ENCODE peak calls at places on chromosomes 4 and X, in seven cellular contexts. Z is mucosa of descending colon, A is K562, I is heart right ventricle, K is astrocyte of the spinal cord, Q is uterus, S is BE2C. X is an unnamed sample.

GRCh38 chrX:37746268-37746931 is 33.5 kb upstream of the CYBB start:
- DNase-seq in S (no peak), I (no peak), K (peak), Z (no peak), A (no peak), Q (no peak), X (no peak)

GRCh38 chr4:142663828-142664227 is 182.3 kb downstream of the INPP4B start:
- DNase-seq in Q (no peak), S (no peak), Z (no peak), K (no peak), I (no peak), A (no peak), X (no peak)

GRCh38 chr4:141406237-141406636 is 185.5 kb downstream of the ZNF330 start:
- DNase-seq in K (no peak), A (no peak), I (no peak), S (no peak), Z (no peak), Q (no peak), X (no peak)

GRCh38 chr4:56937262-56937661 is 29.6 kb downstream of the REST start:
- DNase-seq in I (no peak), Z (no peak), Q (no peak), S (no peak), A (no peak), K (peak), X (no peak)

GRCh38 chrX:37942170-37942569 is 64.2 kb upstream of the SYTL5 start:
- DNase-seq in Q (no peak), S (no peak), A (peak), I (no peak), K (no peak), Z (no peak), X (no peak)

GRCh38 chr4:44727471-44727870 is 1.1 kb upstream of the GNPDA2 start:
- DNase-seq in S (no peak), K (no peak), Q (no peak), I (no peak), Z (no peak), A (no peak), X (no peak)

GRCh38 chrX:68868316-68868715 is 39.5 kb downstream of the EFNB1 start:
- DNase-seq in S (no peak), I (no peak), Q (no peak), Z (no peak), A (no peak), K (peak), X (no peak)

GRCh38 chrX:44352739-44353138 is 9.3 kb upstream of the EFHC2 start:
- DNase-seq in A (no peak), K (no peak), Q (no peak), I (no peak), Z (no peak), S (no peak), X (no peak)

GRCh38 chrX:45847966-45848365 is 647.3 kb upstream of the DIPK2B start:
- DNase-seq in S (no peak), K (no peak), Q (no peak), A (no peak), Z (no peak), I (no peak), X (no peak)

GRCh38 chr4:185134176-185134869 is 8.7 kb upstream of the SLC25A4 start:
- DNase-seq in I (no peak), A (peak), K (peak), S (peak), Z (no peak), Q (no peak), X (no peak)

GRCh38 chr4:150546286-150546685 is 35.7 kb upstream of the MAB21L2 start:
- DNase-seq in K (no peak), S (no peak), I (no peak), Z (no peak), A (no peak), Q (no peak), X (no peak)

GRCh38 chrX:97306771-97307470 is 423.2 kb downstream of the RPA4 start:
- DNase-seq in Q (no peak), A (no peak), I (no peak), S (no peak), K (no peak), Z (no peak), X (no peak)

GRCh38 chrX:112356031-112356430 is 273.5 kb upstream of the TRPC5 start:
- DNase-seq in A (no peak), I (no peak), Q (no peak), K (no peak), Z (no peak), S (no peak), X (no peak)

GRCh38 chr4:48439988-48440387 is 43.2 kb upstream of the SLC10A4 start:
- DNase-seq in Z (no peak), Q (no peak), S (no peak), K (no peak), A (no peak), I (no peak), X (no peak)

GRCh38 chr4:185421366-185422124 is 4.2 kb downstream of the UFSP2 start:
- DNase-seq in I (no peak), Z (no peak), K (peak), A (no peak), Q (no peak), S (no peak), X (no peak)

GRCh38 chr4:3294401-3295241 is 1.8 kb downstream of the RGS12 start:
- DNase-seq in I (no peak), Z (peak), S (no peak), K (no peak), A (no peak), Q (no peak), X (no peak)

GRCh38 chr4:886244-886643 is 45.9 kb downstream of the GAK start:
- DNase-seq in A (no peak), Z (no peak), I (peak), K (no peak), Q (no peak), S (no peak), X (no peak)

GRCh38 chr4:137707626-137708025 is 175.3 kb upstream of the PCDH18 start:
- DNase-seq in S (no peak), Z (no peak), Q (no peak), A (no peak), I (no peak), K (peak), X (no peak)

GRCh38 chr4:163164591-163164990 is 2.1 kb downstream of the NAF1 start:
- DNase-seq in I (no peak), K (no peak), Z (no peak), A (no peak), S (no peak), Q (no peak), X (no peak)

GRCh38 chrX:153049093-153049492 is 7.2 kb upstream of the PNMA3 start:
- DNase-seq in Q (no peak), Z (no peak), A (no peak), S (no peak), K (no peak), I (no peak), X (no peak)

GRCh38 chrX:71992711-71993110 is 82.1 kb downstream of the NHSL2 start:
- DNase-seq in S (no peak), K (no peak), Z (no peak), Q (no peak), A (no peak), I (no peak), X (no peak)

GRCh38 chr4:37243722-37244582 is 591 bp upstream of the NWD2 start:
- DNase-seq in Q (no peak), K (peak), A (no peak), I (no peak), Z (peak), S (no peak), X (no peak)

GRCh38 chr4:176377705-176378302 is 58.0 kb downstream of the SPCS3 start:
- DNase-seq in Z (no peak), K (peak), I (no peak), A (no peak), Q (no peak), S (no peak), X (no peak)

GRCh38 chr4:143286733-143287570 is 49.7 kb upstream of the GAB1 start:
- DNase-seq in K (peak), A (no peak), Z (no peak), S (no peak), Q (no peak), I (peak), X (no peak)

GRCh38 chr4:1660948-1661677 is 23.0 kb downstream of the FAM53A start:
- DNase-seq in S (no peak), A (no peak), Z (no peak), K (no peak), Q (no peak), I (no peak), X (no peak)

GRCh38 chr4:5928241-5928640 is 35.4 kb upstream of the CRMP1 start:
- DNase-seq in Z (no peak), A (no peak), K (no peak), I (no peak), S (no peak), Q (no peak), X (no peak)

GRCh38 chrX:57286507-57287251 is at the start of gene FAAH2:
- DNase-seq in Z (peak), I (no peak), A (peak), K (no peak), Q (no peak), S (no peak), X (peak)

GRCh38 chrX:153643431-153644351 is 3.3 kb upstream of the DUSP9 start:
- DNase-seq in S (peak), A (peak), K (no peak), I (no peak), Z (no peak), Q (peak), X (no peak)

GRCh38 chrX:53317365-53318069 is 36.1 kb upstream of the IQSEC2 start:
- DNase-seq in Q (peak), Z (peak), A (peak), I (peak), K (peak), S (peak), X (peak)
- H3K4me3 ChIP-seq in Q (no peak), Z (no peak), A (no peak), I (no peak), K (no peak), S (no peak), X (no peak)

GRCh38 chrX:137164329-137164728 is 130.5 kb upstream of the GPR101 start:
- DNase-seq in I (no peak), Q (no peak), S (no peak), Z (no peak), A (no peak), K (no peak), X (no peak)

GRCh38 chrX:137171626-137172025 is 137.8 kb upstream of the GPR101 start:
- DNase-seq in A (no peak), K (no peak), S (no peak), I (no peak), Q (no peak), Z (no peak), X (no peak)

DNA sequence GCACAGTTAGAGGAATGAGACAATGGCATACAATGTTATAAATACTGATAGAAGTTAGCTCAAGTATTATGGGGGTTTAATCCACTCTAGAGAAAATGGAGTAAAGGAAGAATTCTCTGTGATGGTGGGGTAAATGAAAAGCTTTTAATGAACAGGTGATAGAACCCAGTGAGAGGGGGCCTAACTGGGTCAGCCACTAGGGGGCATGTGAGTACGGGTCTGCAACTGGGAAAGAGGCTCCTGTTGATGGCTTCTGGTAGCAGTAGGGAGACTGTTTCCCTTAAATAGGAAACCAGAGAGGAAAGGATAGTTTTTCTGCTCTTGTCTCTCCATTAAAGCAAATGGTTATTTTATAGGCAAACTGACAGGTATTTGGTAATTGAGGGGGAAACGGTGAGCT is 132.8 kb upstream of the GPR101 start:
- DNase-seq in K (no peak), A (peak), Z (no peak), I (no peak), Q (no peak), S (peak), X (peak)
- TF ChIP-seq CTCF in K (no peak), A (peak), Z (no peak), I (no peak), Q (no peak), S (peak), X (peak)

DNA sequence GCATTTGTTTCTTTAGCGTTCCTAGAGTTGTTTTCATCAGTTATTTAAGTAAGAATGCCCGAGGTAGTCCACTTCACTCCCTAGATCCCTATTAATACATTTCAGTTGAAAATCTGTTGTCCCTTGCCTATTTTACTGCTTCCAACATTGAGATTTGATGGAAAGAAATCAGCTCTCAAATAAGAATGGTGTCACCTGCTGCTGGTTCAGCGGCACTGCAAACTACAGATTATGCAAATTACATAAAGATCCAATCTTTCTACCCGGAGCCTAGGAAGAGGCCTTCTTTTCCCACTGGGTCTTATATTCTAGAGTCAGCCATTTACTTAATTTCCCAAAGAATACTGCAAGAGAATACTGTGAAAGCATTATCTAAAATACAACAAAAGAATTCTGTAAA is 597.6 kb upstream of the MAGEB2 start:
- DNase-seq in S (no peak), Q (no peak), A (no peak), Z (no peak), K (no peak), I (no peak), X (no peak)
- H3K4me3 ChIP-seq in S (no peak), Q (no peak), A (no peak), Z (no peak), K (no peak), I (no peak), X (no peak)

DNA sequence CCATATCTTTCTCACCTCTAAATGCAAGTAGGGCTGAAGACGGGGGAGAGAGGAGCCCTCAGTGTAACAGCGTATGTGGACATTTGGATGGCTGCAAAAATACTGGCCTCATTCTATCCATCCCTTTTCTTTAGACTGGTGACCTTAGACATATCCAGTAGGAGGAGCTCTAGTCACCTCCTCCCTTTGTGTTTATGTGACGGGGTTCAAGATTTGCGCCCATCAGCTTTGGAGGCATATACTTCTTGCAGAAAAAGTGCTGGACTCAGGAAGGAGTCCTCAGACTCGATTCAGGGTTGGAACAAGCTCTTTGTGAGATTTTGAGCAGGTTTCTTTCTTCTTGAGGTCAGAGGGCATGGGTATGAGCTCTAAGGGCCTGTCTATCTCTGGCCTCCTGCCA is 86.2 kb downstream of the MAMLD1 start:
- DNase-seq in S (no peak), Z (no peak), K (no peak), Q (no peak), I (no peak), A (peak), X (no peak)
- TF ChIP-seq CTCF in S (no peak), Z (no peak), K (no peak), Q (no peak), I (no peak), A (peak), X (no peak)

DNA sequence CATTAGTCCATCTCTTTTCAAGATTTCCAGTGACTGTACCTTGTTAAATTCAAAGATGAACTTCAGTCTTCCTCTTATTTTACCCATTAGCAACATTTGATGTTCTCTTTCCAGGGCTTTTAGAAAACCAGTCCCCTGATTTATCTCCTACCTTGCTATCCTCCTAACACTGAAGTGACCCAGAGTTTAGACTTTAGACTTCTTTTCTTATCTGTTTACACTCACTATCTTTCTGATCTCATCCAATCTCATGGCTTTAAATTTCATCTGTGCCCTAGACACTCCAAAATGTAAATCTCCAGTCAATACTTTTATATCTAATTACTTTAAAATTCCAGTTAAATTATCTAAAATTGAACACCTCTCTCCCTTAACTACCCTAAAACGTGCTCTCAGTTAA is 13.5 kb upstream of the CXXC4 start:
- DNase-seq in I (no peak), Z (no peak), Q (no peak), K (no peak), S (no peak), A (no peak), X (no peak)
- H3K4me3 ChIP-seq in I (no peak), Z (no peak), Q (no peak), K (no peak), S (no peak), A (no peak), X (no peak)

GRCh38 chrX:127037179-127037578 is 217.7 kb downstream of the PRR32 start:
- DNase-seq in S (no peak), K (no peak), I (no peak), A (no peak), Q (no peak), Z (no peak), X (no peak)

GRCh38 chrX:127038065-127038464 is 218.5 kb downstream of the PRR32 start:
- DNase-seq in K (no peak), I (no peak), Q (no peak), S (no peak), A (no peak), Z (no peak), X (no peak)
- TF ChIP-seq CTCF in K (no peak), I (peak), Q (no peak), S (no peak), A (no peak), Z (no peak), X (no peak)

GRCh38 chr4:87915621-87916020 is 59.9 kb upstream of the SPP1 start:
- DNase-seq in Z (no peak), S (no peak), A (no peak), I (no peak), Q (no peak), K (no peak), X (no peak)

GRCh38 chr4:87911252-87911774 is 64.2 kb upstream of the SPP1 start:
- DNase-seq in A (no peak), K (no peak), Z (no peak), S (no peak), Q (no peak), I (peak), X (peak)

GRCh38 chr4:87910795-87911194 is 64.7 kb upstream of the SPP1 start:
- DNase-seq in Z (no peak), K (no peak), Q (no peak), A (no peak), S (no peak), I (no peak), X (no peak)

GRCh38 chr4:87913871-87914270 is 61.6 kb upstream of the SPP1 start:
- DNase-seq in I (no peak), Q (no peak), Z (no peak), S (no peak), A (no peak), K (no peak), X (no peak)

DNA sequence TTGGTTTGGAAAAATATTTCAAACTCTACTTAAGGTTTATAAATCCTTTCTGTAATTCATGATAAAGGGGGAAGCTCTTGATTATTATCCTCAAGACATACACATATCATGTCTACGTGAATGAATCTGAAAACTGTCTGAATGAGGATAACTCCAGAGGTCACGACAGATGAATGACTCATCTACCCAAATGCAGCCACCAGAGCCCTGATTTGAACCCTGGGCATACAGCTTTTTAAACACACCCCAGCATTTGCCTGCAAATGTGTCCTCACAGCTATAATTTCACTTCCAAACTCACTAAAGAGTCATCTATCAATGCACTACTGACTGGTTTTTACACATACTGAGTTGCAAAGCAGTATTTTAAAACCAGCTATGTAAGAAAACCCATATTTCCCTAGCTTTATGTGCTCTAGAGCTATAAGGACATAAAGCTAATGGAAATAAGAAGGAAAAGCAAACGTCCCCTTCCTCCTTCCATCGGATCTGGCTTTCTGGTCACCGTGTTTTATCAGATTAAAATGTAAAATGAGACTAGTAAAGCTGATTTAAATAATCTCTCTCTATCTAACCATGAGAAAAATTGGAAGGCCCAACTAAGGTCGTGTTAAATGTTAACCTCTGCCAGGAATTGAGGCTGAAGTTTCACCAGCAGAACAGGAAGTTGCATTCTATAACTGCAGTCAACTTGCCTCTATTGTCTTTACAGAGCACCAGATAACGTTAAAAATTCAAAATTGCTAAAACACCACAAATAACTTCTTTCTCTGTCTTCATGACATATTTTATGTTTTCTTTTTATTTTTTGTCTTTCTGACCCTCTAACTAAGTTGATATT is 63.1 kb upstream of the SPP1 start:
- DNase-seq in S (no peak), A (no peak), Q (no peak), K (no peak), Z (no peak), I (no peak), X (no peak)
- H3K4me3 ChIP-seq in S (no peak), A (no peak), Q (no peak), K (no peak), Z (no peak), I (no peak), X (no peak)

X was measured in body of pancreas.